ENCODE peak calls at places on chromosome 2, in nine cellular contexts. E, O, X, J, G, U, F, C and I are unnamed samples.

GRCh38 chr2:217207387-217208010 is 347.6 kb upstream of the TNP1 start:
- DNase-seq in E (no peak), O (no peak), X (no peak), J (no peak), G (no peak), U (no peak), F (no peak), C (no peak), I (no peak)

GRCh38 chr2:166773268-166773949 is 114.9 kb upstream of the XIRP2 start:
- DNase-seq in E (no peak), O (no peak), X (no peak), J (no peak), G (no peak), U (no peak), F (no peak), C (no peak), I (no peak)

GRCh38 chr2:189819297-189819704 is 35.1 kb downstream of the PMS1 start:
- DNase-seq in E (peak), O (no peak), X (no peak), J (peak), G (peak), U (no peak), F (no peak), C (no peak), I (peak)

GRCh38 chr2:86011449-86011941 is 94.2 kb downstream of the POLR1A start:
- DNase-seq in E (no peak), O (peak), X (no peak), J (peak), G (no peak), U (no peak), F (no peak), C (no peak), I (no peak)

GRCh38 chr2:144015655-144016245 is 504.2 kb downstream of the ZEB2 start:
- DNase-seq in E (peak), O (no peak), X (no peak), J (peak), G (peak), U (no peak), F (no peak), C (no peak), I (no peak)

GRCh38 chr2:208147759-208148158 is 1.8 kb upstream of the CRYGB start:
- DNase-seq in E (no peak), O (no peak), X (no peak), J (no peak), G (no peak), U (no peak), F (no peak), C (no peak), I (no peak)

GRCh38 chr2:211367711-211368110 is 811.3 kb downstream of the CPS1 start:
- DNase-seq in E (peak), O (no peak), X (no peak), J (no peak), G (no peak), U (peak), F (peak), C (no peak), I (no peak)

GRCh38 chr2:122194546-122194945 is 439.1 kb downstream of the TSN start:
- DNase-seq in E (peak), O (no peak), X (no peak), J (no peak), G (no peak), U (no peak), F (no peak), C (no peak), I (no peak)

GRCh38 chr2:236745420-236746210 is 176.0 kb downstream of the ACKR3 start:
- DNase-seq in E (peak), O (no peak), X (no peak), J (peak), G (peak), U (no peak), F (no peak), C (no peak), I (peak)

GRCh38 chr2:127170452-127171197 is 49.5 kb downstream of the CYP27C1 start:
- DNase-seq in E (no peak), O (no peak), X (no peak), J (no peak), G (no peak), U (no peak), F (no peak), C (no peak), I (no peak)

GRCh38 chr2:180938419-180938818 is 42.0 kb upstream of the UBE2E3 start:
- DNase-seq in E (peak), O (no peak), X (no peak), J (peak), G (peak), U (peak), F (no peak), C (no peak), I (no peak)

GRCh38 chr2:28406276-28407096 is 13.8 kb downstream of the FOSL2 start:
- DNase-seq in E (peak), O (no peak), X (no peak), J (no peak), G (no peak), U (no peak), F (no peak), C (peak), I (no peak)

GRCh38 chr2:22521620-22522019 is 863.4 kb upstream of the KLHL29 start:
- DNase-seq in E (no peak), O (no peak), X (no peak), J (no peak), G (no peak), U (no peak), F (no peak), C (no peak), I (no peak)

GRCh38 chr2:23597687-23598086 is 212.7 kb downstream of the KLHL29 start:
- DNase-seq in E (no peak), O (no peak), X (no peak), J (no peak), G (no peak), U (no peak), F (no peak), C (no peak), I (no peak)

GRCh38 chr2:189581354-189582139 is 961 bp upstream of the SLC40A1 start:
- DNase-seq in E (no peak), O (peak), X (no peak), J (no peak), G (no peak), U (no peak), F (no peak), C (peak), I (no peak)

GRCh38 chr2:33457588-33458247 is 18.7 kb upstream of the RASGRP3 start:
- DNase-seq in E (peak), O (no peak), X (no peak), J (no peak), G (peak), U (no peak), F (no peak), C (no peak), I (no peak)

GRCh38 chr2:105576440-105577241 is 168.1 kb upstream of the NCK2 start:
- DNase-seq in E (peak), O (no peak), X (no peak), J (peak), G (peak), U (peak), F (no peak), C (peak), I (peak)

GRCh38 chr2:28342081-28342967 is 50.3 kb upstream of the FOSL2 start:
- DNase-seq in E (peak), O (peak), X (peak), J (peak), G (peak), U (no peak), F (no peak), C (peak), I (peak)

GRCh38 chr2:15744820-15745219 is 153.2 kb downstream of the DDX1 start:
- DNase-seq in E (no peak), O (no peak), X (no peak), J (no peak), G (no peak), U (no peak), F (no peak), C (no peak), I (no peak)

GRCh38 chr2:205564761-205565160 is 117.5 kb upstream of the NRP2 start:
- DNase-seq in E (no peak), O (no peak), X (no peak), J (no peak), G (no peak), U (no peak), F (no peak), C (no peak), I (no peak)
- TF ChIP-seq CTCF in E (no peak), O (no peak), X (no peak), J (no peak), G (peak), U (no peak), F (no peak), C (no peak), I (no peak)

GRCh38 chr2:123415678-123416077 is 609.4 kb upstream of the CNTNAP5 start:
- DNase-seq in E (no peak), O (no peak), X (no peak), J (no peak), G (no peak), U (no peak), F (no peak), C (no peak), I (no peak)

DNA sequence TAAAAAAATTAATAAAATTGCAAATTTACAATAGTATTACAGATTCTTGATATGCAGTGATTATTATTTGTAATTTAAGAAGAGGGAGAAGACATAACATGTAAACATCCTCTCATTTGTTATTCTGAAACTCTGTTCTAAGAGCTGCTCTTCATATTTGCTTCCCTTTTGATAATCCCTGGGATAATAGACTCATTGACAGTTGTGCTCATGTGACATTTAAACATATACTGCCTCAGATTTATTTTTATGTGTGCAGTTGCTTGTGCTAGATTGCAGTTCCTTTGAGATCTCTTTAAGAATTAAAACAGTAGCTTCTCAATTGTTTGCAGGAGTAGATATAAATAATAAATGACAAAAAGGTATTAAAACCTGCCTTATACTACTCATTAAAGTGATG is 605.1 kb upstream of the CNTNAP5 start:
- DNase-seq in E (no peak), O (no peak), X (no peak), J (no peak), G (no peak), U (no peak), F (no peak), C (no peak), I (no peak)
- H3K4me3 ChIP-seq in E (no peak), O (no peak), X (no peak), J (no peak), G (no peak), U (no peak), F (no peak), C (no peak), I (no peak)

GRCh38 chr2:159982270-159982669 is 80.1 kb downstream of the PLA2R1 start:
- DNase-seq in E (peak), O (no peak), X (peak), J (peak), G (peak), U (no peak), F (no peak), C (no peak), I (peak)
- TF ChIP-seq CTCF in E (no peak), O (no peak), X (no peak), J (no peak), G (no peak), U (no peak), F (no peak), C (no peak), I (no peak)

GRCh38 chr2:164693390-164693789 is 72.1 kb upstream of the GRB14 start:
- DNase-seq in E (no peak), O (no peak), X (no peak), J (no peak), G (no peak), U (no peak), F (no peak), C (no peak), I (no peak)
- H3K4me3 ChIP-seq in E (no peak), O (no peak), X (no peak), J (no peak), G (no peak), U (no peak), F (no peak), C (no peak), I (no peak)

GRCh38 chr2:147430408-147430807 is 414.4 kb upstream of the ACVR2A start:
- DNase-seq in E (no peak), O (no peak), X (no peak), J (no peak), G (no peak), U (no peak), F (no peak), C (no peak), I (no peak)
- TF ChIP-seq CTCF in E (no peak), O (no peak), X (no peak), J (no peak), G (no peak), U (no peak), F (no peak), C (no peak), I (no peak)

GRCh38 chr2:226977775-226978190 is 141.9 kb downstream of the RHBDD1 start:
- DNase-seq in E (peak), O (no peak), X (no peak), J (no peak), G (peak), U (no peak), F (no peak), C (no peak), I (peak)
- H3K4me3 ChIP-seq in E (no peak), O (no peak), X (no peak), J (no peak), G (no peak), U (no peak), F (no peak), C (no peak), I (no peak)

GRCh38 chr2:174487536-174488162 is 820 bp upstream of the GPR155 start:
- DNase-seq in E (no peak), O (no peak), X (no peak), J (no peak), G (no peak), U (no peak), F (no peak), C (no peak), I (no peak)

GRCh38 chr2:174484573-174484972 is 2.3 kb downstream of the GPR155 start:
- DNase-seq in E (no peak), O (no peak), X (no peak), J (no peak), G (no peak), U (no peak), F (no peak), C (no peak), I (no peak)

GRCh38 chr2:174490032-174490431 is 3.2 kb upstream of the GPR155 start:
- DNase-seq in E (no peak), O (no peak), X (no peak), J (no peak), G (no peak), U (peak), F (no peak), C (no peak), I (no peak)

GRCh38 chr2:174485763-174486613 is 841 bp downstream of the GPR155 start:
- DNase-seq in E (peak), O (peak), X (no peak), J (no peak), G (peak), U (peak), F (no peak), C (peak), I (no peak)

GRCh38 chr2:174486614-174487535 is at the start of gene GPR155:
- DNase-seq in E (peak), O (peak), X (peak), J (peak), G (peak), U (peak), F (peak), C (peak), I (peak)
- TF ChIP-seq CTCF in E (peak), O (no peak), X (peak), J (no peak), G (no peak), U (no peak), F (peak), C (no peak), I (peak)

GRCh38 chr2:178482437-178482836 is 2.2 kb downstream of the PLEKHA3 start:
- DNase-seq in E (no peak), O (no peak), X (no peak), J (no peak), G (no peak), U (peak), F (peak), C (no peak), I (no peak)
- H3K4me3 ChIP-seq in E (no peak), O (no peak), X (no peak), J (no peak), G (peak), U (no peak), F (peak), C (no peak), I (no peak)